ENCODE peak calls at places on chromosomes 11 and 22, in four cellular contexts. U is GM20000, N is AG09319, T is HL-60. V is an unnamed sample.

GRCh38 chr22:27747396-27748256 is 53.9 kb downstream of the MN1 start:
- DNase-seq in U (no peak), N (no peak), T (no peak), V (no peak)

GRCh38 chr11:66815646-66816045 is 27.6 kb upstream of the RCE1 start:
- DNase-seq in U (no peak), N (no peak), T (no peak), V (no peak)

GRCh38 chr11:8613036-8613435 is 19.0 kb upstream of the STK33 start:
- DNase-seq in U (no peak), N (no peak), T (no peak), V (no peak)

GRCh38 chr11:74672956-74673895 is 58.0 kb downstream of the CHRDL2 start:
- DNase-seq in U (peak), N (peak), T (peak), V (no peak)

GRCh38 chr11:34570584-34570983 is 50.3 kb upstream of the EHF start:
- DNase-seq in U (no peak), N (no peak), T (no peak), V (no peak)

GRCh38 chr11:120512727-120513435 is 1.3 kb downstream of the GRIK4 start:
- DNase-seq in U (no peak), N (no peak), T (no peak), V (no peak)

GRCh38 chr11:65506316-65506769 is 7.5 kb downstream of the MALAT1 start:
- DNase-seq in U (no peak), N (no peak), T (no peak), V (no peak)

GRCh38 chr11:64867748-64868462 is 10.5 kb downstream of the EHD1 start:
- DNase-seq in U (no peak), N (no peak), T (no peak), V (no peak)

GRCh38 chr11:88050247-88050646 is 125.0 kb downstream of the RAB38 start:
- DNase-seq in U (no peak), N (no peak), T (no peak), V (no peak)

GRCh38 chr11:108788565-108789199 is 123.8 kb downstream of the DDX10 start:
- DNase-seq in U (peak), N (no peak), T (no peak), V (no peak)
- TF ChIP-seq CTCF in U (peak), N (peak), T (peak), V (no peak)

GRCh38 chr11:44565746-44566558 is 489 bp downstream of the CD82 start:
- DNase-seq in U (no peak), N (no peak), T (no peak), V (no peak)
- TF ChIP-seq CTCF in U (no peak), N (no peak), T (no peak), V (no peak)

GRCh38 chr11:62233730-62234129 is 8.3 kb upstream of the SCGB1D2 start:
- DNase-seq in U (no peak), N (no peak), T (no peak), V (no peak)
- TF ChIP-seq CTCF in U (no peak), N (no peak), T (no peak), V (no peak)

GRCh38 chr22:18987765-18988164 is 51.7 kb upstream of the PRODH start:
- DNase-seq in U (no peak), N (no peak), T (peak), V (no peak)
- TF ChIP-seq CTCF in U (no peak), N (peak), T (peak), V (no peak)

V was measured in CD14-positive monocyte.